ENCODE peak calls at places on chromosomes 2 and 18, in six cellular contexts. L is heart right ventricle, Y is esophagus squamous epithelium, T is neural progenitor cell, F is K562, W is WERI-Rb-1. H is an unnamed sample.
A peak's percentile ranks its signal among the peaks of the same experiment; 100 is the strongest.

GRCh38 chr2:136651611-136652010 is 113.7 kb upstream of the THSD7B start:
- DNase-seq in L (no peak), Y (no peak), T (no peak), F (no peak), W (peak; percentile 65), H (no peak)

GRCh38 chr18:2303517-2304238 is 267.6 kb downstream of the METTL4 start:
- DNase-seq in L (no peak), Y (no peak), T (no peak), F (peak; percentile 61), W (no peak), H (no peak)

GRCh38 chr2:138329591-138329990 is 172.0 kb upstream of the SPOPL start:
- DNase-seq in L (no peak), Y (no peak), T (peak; percentile 56), F (no peak), W (no peak), H (no peak)

GRCh38 chr18:12408247-12408869 is 629 bp downstream of the PRELID3A start:
- DNase-seq in L (no peak), Y (no peak), T (no peak), F (peak; percentile 52), W (no peak), H (no peak)

GRCh38 chr2:14587119-14587518 is 45.4 kb upstream of the LRATD1 start:
- DNase-seq in L (no peak), Y (no peak), T (no peak), F (no peak), W (no peak), H (no peak)

GRCh38 chr2:55590810-55591440 is 26.5 kb downstream of the PPP4R3B start:
- DNase-seq in L (no peak), Y (no peak), T (no peak), F (peak; percentile 19), W (no peak), H (no peak)

GRCh38 chr18:7172611-7173010 is 55.0 kb upstream of the LAMA1 start:
- DNase-seq in L (no peak), Y (no peak), T (no peak), F (no peak), W (no peak), H (no peak)

GRCh38 chr2:29336741-29337340 is 221.6 kb downstream of the CLIP4 start:
- DNase-seq in L (no peak), Y (no peak), T (no peak), F (no peak), W (no peak), H (no peak)

GRCh38 chr2:85787981-85788340 is 34.2 kb downstream of the ATOH8 start:
- DNase-seq in L (no peak), Y (no peak), T (no peak), F (no peak), W (no peak), H (no peak)

GRCh38 chr18:26455639-26456038 is 92.7 kb downstream of the KCTD1 start:
- DNase-seq in L (no peak), Y (no peak), T (no peak), F (no peak), W (no peak), H (no peak)

GRCh38 chr2:201448701-201449100 is 2.6 kb downstream of the TRAK2 start:
- DNase-seq in L (no peak), Y (no peak), T (no peak), F (no peak), W (no peak), H (peak; percentile 8)

GRCh38 chr18:13386891-13387801 is 168.6 kb downstream of the LDLRAD4 start:
- DNase-seq in L (no peak), Y (no peak), T (no peak), F (no peak), W (no peak), H (no peak)

GRCh38 chr2:96912356-96913116 is 42.7 kb upstream of the SEMA4C start:
- DNase-seq in L (no peak), Y (no peak), T (no peak), F (no peak), W (no peak), H (no peak)

GRCh38 chr2:201116959-201117734 is 1.2 kb downstream of the CFLAR start:
- DNase-seq in L (no peak), Y (no peak), T (peak; percentile 5), F (peak; percentile 71), W (no peak), H (peak; percentile 36)

GRCh38 chr2:174325932-174326879 is 8.5 kb upstream of the SP9 start:
- DNase-seq in L (peak; percentile 28), Y (no peak), T (peak; percentile 67), F (peak; percentile 85), W (peak; percentile 27), H (no peak)

GRCh38 chr2:17918789-17919188 is 40.3 kb downstream of the KCNS3 start:
- DNase-seq in L (no peak), Y (no peak), T (peak; percentile 18), F (no peak), W (no peak), H (no peak)

GRCh38 chr2:120395686-120396518 is 50.0 kb downstream of the INHBB start:
- DNase-seq in L (no peak), Y (no peak), T (peak; percentile 28), F (no peak), W (peak; percentile 81), H (no peak)

GRCh38 chr2:195555971-195556370 is 101.1 kb upstream of the SLC39A10 start:
- DNase-seq in L (no peak), Y (no peak), T (no peak), F (no peak), W (no peak), H (no peak)

GRCh38 chr18:27715751-27716150 is 461.2 kb downstream of the CDH2 start:
- DNase-seq in L (no peak), Y (no peak), T (no peak), F (no peak), W (no peak), H (no peak)

GRCh38 chr2:134137182-134137595 is 116.7 kb upstream of the MGAT5 start:
- DNase-seq in L (no peak), Y (no peak), T (no peak), F (no peak), W (no peak), H (no peak)

GRCh38 chr18:67199993-67200617 is 316.4 kb downstream of the DSEL start:
- DNase-seq in L (no peak), Y (no peak), T (peak; percentile 60), F (peak; percentile 24), W (no peak), H (no peak)

GRCh38 chr2:157874278-157874825 is 1.8 kb downstream of the ACVR1 start:
- DNase-seq in L (peak; percentile 40), Y (no peak), T (no peak), F (peak; percentile 29), W (no peak), H (no peak)

GRCh38 chr2:27001851-27002369 is 30.9 kb upstream of the TMEM214 start:
- DNase-seq in L (no peak), Y (no peak), T (no peak), F (no peak), W (no peak), H (no peak)

GRCh38 chr18:75728621-75729020 is 301.1 kb upstream of the SMIM21 start:
- DNase-seq in L (no peak), Y (no peak), T (no peak), F (no peak), W (no peak), H (no peak)

GRCh38 chr18:26703170-26703933 is 155.0 kb upstream of the KCTD1 start:
- DNase-seq in L (no peak), Y (no peak), T (no peak), F (peak; percentile 12), W (no peak), H (no peak)

GRCh38 chr2:159118859-159119510 is 150.5 kb downstream of the TANC1 start:
- DNase-seq in L (no peak), Y (no peak), T (no peak), F (no peak), W (no peak), H (no peak)
- TF ChIP-seq CTCF in L (peak; percentile 27), Y (no peak), T (peak; percentile 1), F (no peak), W (no peak), H (peak; percentile 26)

GRCh38 chr2:38491436-38491835 is 111.3 kb downstream of the HNRNPLL start:
- DNase-seq in L (no peak), Y (no peak), T (no peak), F (no peak), W (no peak), H (no peak)
- H3K9me3 ChIP-seq in L (no peaks in the 10 kb centered on the region), Y (no peaks in the 10 kb centered on the region), T (no peaks in the 10 kb centered on the region), F (no peaks in the 10 kb centered on the region), W (no peaks in the 10 kb centered on the region), H (no peaks in the 10 kb centered on the region)

DNA sequence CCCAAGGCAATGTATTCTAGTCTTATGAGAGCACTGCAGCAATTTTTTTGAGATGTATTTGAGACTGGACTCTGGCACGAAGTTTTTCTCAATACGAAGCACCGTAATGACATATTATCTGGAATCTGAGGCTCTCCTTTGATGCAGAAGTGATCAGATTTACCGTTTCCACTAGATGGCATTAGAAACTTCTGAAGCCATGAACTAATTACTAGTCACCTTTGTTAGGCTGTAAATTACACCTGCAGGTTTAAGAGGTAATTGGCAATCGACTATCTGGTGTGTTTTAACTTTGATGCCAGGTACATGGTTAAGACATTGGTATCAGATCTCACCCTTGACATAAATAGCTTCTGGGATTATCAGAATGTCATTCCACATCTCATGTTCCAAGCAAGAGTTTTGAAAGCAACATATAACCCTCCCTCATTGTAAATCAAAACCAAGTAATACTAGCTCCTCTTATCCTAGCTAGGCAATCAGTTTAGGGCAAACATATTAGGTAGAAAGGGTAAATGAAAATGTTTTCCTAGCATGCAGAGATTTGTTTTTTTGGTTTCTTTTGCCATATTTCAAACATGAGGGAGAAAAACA is 254.6 kb upstream of the SPRED2 start:
- DNase-seq in L (no peak), Y (no peak), T (no peak), F (peak; percentile 12), W (no peak), H (no peak)
- TF ChIP-seq CTCF in L (no peak), Y (peak; percentile 11), T (peak; percentile 20), F (peak; percentile 39), W (peak; percentile 7), H (no peak)

GRCh38 chr2:66702251-66702745 is 267.4 kb downstream of the MEIS1 start:
- DNase-seq in L (no peak), Y (no peak), T (no peak), F (no peak), W (no peak), H (no peak)
- H3K9me3 ChIP-seq in L (no peaks in the 10 kb centered on the region), Y (no peaks in the 10 kb centered on the region), T (no peaks in the 10 kb centered on the region), F (no peaks in the 10 kb centered on the region), W (no peaks in the 10 kb centered on the region), H (no peaks in the 10 kb centered on the region)

DNA sequence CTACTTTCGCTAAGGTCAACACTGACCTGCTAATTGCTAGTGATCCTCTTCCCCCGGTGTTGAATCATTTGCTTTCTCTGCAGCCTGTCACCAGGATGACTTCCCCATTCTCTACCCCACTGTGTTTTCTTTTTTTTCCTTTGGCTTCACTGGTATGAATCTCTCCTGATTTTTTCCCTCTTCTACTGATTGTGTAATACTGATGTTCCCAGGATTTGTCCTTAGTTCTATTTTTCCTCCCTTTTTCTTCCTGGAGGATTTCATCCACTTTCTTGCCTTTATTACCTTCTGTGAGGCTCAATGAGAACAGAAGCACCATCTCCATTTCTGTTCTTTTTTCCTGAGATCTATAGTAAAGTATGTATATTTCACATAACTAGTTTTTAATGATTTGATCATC is 14.1 kb upstream of the MSH2 start:
- DNase-seq in L (no peak), Y (no peak), T (no peak), F (no peak), W (no peak), H (no peak)
- TF ChIP-seq CTCF in L (no peak), Y (no peak), T (no peak), F (no peak), W (no peak), H (no peak)

GRCh38 chr2:52639692-52640091 is 1127.9 kb upstream of the CHAC2 start:
- DNase-seq in L (no peak), Y (no peak), T (no peak), F (no peak), W (no peak), H (no peak)
- H3K9me3 ChIP-seq in L (no peaks in the 10 kb centered on the region), Y (no peaks in the 10 kb centered on the region), T (no peaks in the 10 kb centered on the region), F (no peaks in the 10 kb centered on the region), W (no peaks in the 10 kb centered on the region), H (no peaks in the 10 kb centered on the region)

H was measured in CD8-positive, alpha-beta T cell.